ENCODE peak calls at places on chromosomes 13 and 19, in seven cellular contexts. One of them, this sample, is unnamed.

GRCh38 chr13:45728759-45729158 is 26.6 kb downstream of the CBY2 start:
- DNase-seq in body of pancreas: no peak
- DNase-seq in CD4-positive, CD25-positive, alpha-beta regulatory T cell: no peak
- DNase-seq in IMR-90: no peak
- DNase-seq in epithelial cell of prostate: no peak
- DNase-seq in cardiac muscle cell: peak; percentile 46
- DNase-seq in heart left ventricle: no peak
- DNase-seq in this sample: no peak

GRCh38 chr13:50588736-50589135 is 254.8 kb downstream of the DLEU7 start:
- DNase-seq in body of pancreas: no peak
- DNase-seq in epithelial cell of prostate: no peak
- DNase-seq in heart left ventricle: no peak
- DNase-seq in cardiac muscle cell: no peak
- DNase-seq in IMR-90: no peak
- DNase-seq in CD4-positive, CD25-positive, alpha-beta regulatory T cell: no peak
- DNase-seq in this sample: no peak

GRCh38 chr13:110208116-110208515 is 98.8 kb downstream of the COL4A1 start:
- DNase-seq in CD4-positive, CD25-positive, alpha-beta regulatory T cell: no peak
- DNase-seq in epithelial cell of prostate: no peak
- DNase-seq in cardiac muscle cell: no peak
- DNase-seq in IMR-90: no peak
- DNase-seq in body of pancreas: no peak
- DNase-seq in heart left ventricle: no peak
- DNase-seq in this sample: no peak

GRCh38 chr19:7478173-7478842 is 10.5 kb downstream of the PEX11G start:
- DNase-seq in epithelial cell of prostate: no peak
- DNase-seq in heart left ventricle: no peak
- DNase-seq in cardiac muscle cell: no peak
- DNase-seq in CD4-positive, CD25-positive, alpha-beta regulatory T cell: no peak
- DNase-seq in IMR-90: no peak
- DNase-seq in body of pancreas: no peak
- DNase-seq in this sample: no peak

GRCh38 chr13:51619614-51620013 is 35.4 kb downstream of the WDFY2 start:
- DNase-seq in epithelial cell of prostate: no peak
- DNase-seq in cardiac muscle cell: no peak
- DNase-seq in body of pancreas: no peak
- DNase-seq in CD4-positive, CD25-positive, alpha-beta regulatory T cell: no peak
- DNase-seq in IMR-90: peak; percentile 85
- DNase-seq in heart left ventricle: no peak
- DNase-seq in this sample: no peak

GRCh38 chr13:25756916-25757315 is 294.9 kb downstream of the SHISA2 start:
- DNase-seq in body of pancreas: no peak
- DNase-seq in CD4-positive, CD25-positive, alpha-beta regulatory T cell: no peak
- DNase-seq in epithelial cell of prostate: no peak
- DNase-seq in cardiac muscle cell: peak; percentile 23
- DNase-seq in heart left ventricle: no peak
- DNase-seq in IMR-90: no peak
- DNase-seq in this sample: no peak

GRCh38 chr19:3817761-3818160 is 31.6 kb upstream of the MATK start:
- DNase-seq in epithelial cell of prostate: no peak
- DNase-seq in heart left ventricle: no peak
- DNase-seq in IMR-90: no peak
- DNase-seq in CD4-positive, CD25-positive, alpha-beta regulatory T cell: no peak
- DNase-seq in body of pancreas: no peak
- DNase-seq in cardiac muscle cell: no peak
- DNase-seq in this sample: no peak

GRCh38 chr13:36954542-36954941 is 34.5 kb upstream of the SMAD9 start:
- DNase-seq in epithelial cell of prostate: no peak
- DNase-seq in heart left ventricle: no peak
- DNase-seq in cardiac muscle cell: no peak
- DNase-seq in CD4-positive, CD25-positive, alpha-beta regulatory T cell: no peak
- DNase-seq in body of pancreas: no peak
- DNase-seq in IMR-90: peak; percentile 1
- DNase-seq in this sample: no peak

GRCh38 chr19:21843081-21843480 is 7.1 kb upstream of the ZNF43 start:
- DNase-seq in IMR-90: no peak
- DNase-seq in epithelial cell of prostate: no peak
- DNase-seq in heart left ventricle: no peak
- DNase-seq in cardiac muscle cell: no peak
- DNase-seq in CD4-positive, CD25-positive, alpha-beta regulatory T cell: no peak
- DNase-seq in body of pancreas: no peak
- DNase-seq in this sample: no peak

GRCh38 chr19:49684251-49684982 is 5.0 kb upstream of the ADM5 start:
- DNase-seq in CD4-positive, CD25-positive, alpha-beta regulatory T cell: no peak
- DNase-seq in body of pancreas: no peak
- DNase-seq in heart left ventricle: no peak
- DNase-seq in epithelial cell of prostate: no peak
- DNase-seq in cardiac muscle cell: peak; percentile 34
- DNase-seq in IMR-90: no peak
- DNase-seq in this sample: peak; percentile 26

GRCh38 chr19:38492147-38492813 is 58.8 kb downstream of the RYR1 start:
- DNase-seq in epithelial cell of prostate: no peak
- DNase-seq in heart left ventricle: no peak
- DNase-seq in cardiac muscle cell: no peak
- DNase-seq in CD4-positive, CD25-positive, alpha-beta regulatory T cell: no peak
- DNase-seq in IMR-90: no peak
- DNase-seq in body of pancreas: no peak
- DNase-seq in this sample: no peak

GRCh38 chr13:28611654-28612131 is 47.2 kb upstream of the POMP start:
- DNase-seq in CD4-positive, CD25-positive, alpha-beta regulatory T cell: no peak
- DNase-seq in epithelial cell of prostate: no peak
- DNase-seq in heart left ventricle: no peak
- DNase-seq in cardiac muscle cell: no peak
- DNase-seq in IMR-90: peak; percentile 44
- DNase-seq in body of pancreas: no peak
- DNase-seq in this sample: peak; percentile 30

GRCh38 chr19:54190942-54191670 is at the start of gene TSEN34:
- DNase-seq in cardiac muscle cell: peak; percentile 93
- DNase-seq in heart left ventricle: peak; percentile 93
- DNase-seq in IMR-90: peak; percentile 75
- DNase-seq in CD4-positive, CD25-positive, alpha-beta regulatory T cell: peak; percentile 83
- DNase-seq in epithelial cell of prostate: no peak
- DNase-seq in body of pancreas: peak; percentile 95
- DNase-seq in this sample: no peak

GRCh38 chr13:104854007-104854406 is 1681.5 kb downstream of the EFNB2 start:
- DNase-seq in epithelial cell of prostate: no peak
- DNase-seq in body of pancreas: no peak
- DNase-seq in heart left ventricle: no peak
- DNase-seq in IMR-90: no peak
- DNase-seq in cardiac muscle cell: no peak
- DNase-seq in CD4-positive, CD25-positive, alpha-beta regulatory T cell: no peak
- DNase-seq in this sample: no peak

GRCh38 chr13:49602005-49602404 is 16.6 kb upstream of the RCBTB1 start:
- DNase-seq in cardiac muscle cell: no peak
- DNase-seq in IMR-90: peak; percentile 10
- DNase-seq in epithelial cell of prostate: no peak
- DNase-seq in CD4-positive, CD25-positive, alpha-beta regulatory T cell: no peak
- DNase-seq in body of pancreas: no peak
- DNase-seq in heart left ventricle: no peak
- DNase-seq in this sample: no peak

GRCh38 chr19:45823182-45823581 is 8.1 kb upstream of the RSPH6A start:
- DNase-seq in cardiac muscle cell: no peak
- DNase-seq in heart left ventricle: no peak
- DNase-seq in CD4-positive, CD25-positive, alpha-beta regulatory T cell: no peak
- DNase-seq in epithelial cell of prostate: no peak
- DNase-seq in IMR-90: no peak
- DNase-seq in body of pancreas: no peak
- DNase-seq in this sample: no peak

GRCh38 chr19:29329460-29330134 is 116.6 kb upstream of the UQCRFS1 start:
- DNase-seq in body of pancreas: no peak
- DNase-seq in heart left ventricle: no peak
- DNase-seq in cardiac muscle cell: peak; percentile 76
- DNase-seq in CD4-positive, CD25-positive, alpha-beta regulatory T cell: no peak
- DNase-seq in epithelial cell of prostate: no peak
- DNase-seq in IMR-90: no peak
- DNase-seq in this sample: no peak

DNA sequence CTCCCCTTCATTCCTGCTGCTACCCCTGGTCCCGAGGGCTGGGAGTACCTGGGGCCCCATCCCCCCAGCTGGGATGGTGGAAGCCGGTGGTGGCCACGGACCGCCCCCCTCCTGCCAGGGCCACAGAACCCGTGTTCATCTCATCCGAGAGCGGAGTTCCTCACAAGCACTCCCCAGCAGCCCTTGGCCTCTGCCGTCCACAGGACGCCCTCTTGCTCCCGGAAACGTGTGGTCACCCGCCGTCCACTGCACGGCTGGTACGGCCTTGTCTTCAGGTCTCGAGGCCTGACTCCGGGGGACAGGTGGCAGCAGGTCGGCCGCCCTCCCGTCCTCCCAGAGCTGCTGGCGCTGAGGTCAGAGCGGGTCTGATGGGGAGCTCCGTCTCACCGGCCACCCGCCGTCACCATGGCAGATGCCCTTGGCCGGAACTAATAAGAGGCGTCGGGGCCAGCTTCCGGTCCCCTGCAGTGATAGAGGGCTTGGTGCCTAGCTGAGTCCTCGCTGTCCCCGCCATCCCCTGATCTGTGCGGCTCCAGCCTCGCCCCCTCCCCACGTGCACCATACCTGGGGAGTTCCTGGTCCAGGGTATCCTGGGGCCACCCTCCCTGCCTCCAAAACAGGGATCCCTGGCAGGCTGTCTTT is 16.5 kb upstream of the CSNK1G2 start:
- DNase-seq in CD4-positive, CD25-positive, alpha-beta regulatory T cell: no peak
- DNase-seq in body of pancreas: no peak
- DNase-seq in epithelial cell of prostate: no peak
- DNase-seq in heart left ventricle: no peak
- DNase-seq in IMR-90: no peak
- DNase-seq in cardiac muscle cell: no peak
- DNase-seq in this sample: no peak
- H3K27ac ChIP-seq in CD4-positive, CD25-positive, alpha-beta regulatory T cell: peak overlapping the region; percentile 25
- H3K27ac ChIP-seq in body of pancreas: no peak overlapping the region
- H3K27ac ChIP-seq in epithelial cell of prostate: no peak overlapping the region
- H3K27ac ChIP-seq in heart left ventricle: no peak overlapping the region
- H3K27ac ChIP-seq in IMR-90: no peak overlapping the region
- H3K27ac ChIP-seq in cardiac muscle cell: no peak overlapping the region
- H3K27ac ChIP-seq in this sample: no peak overlapping the region

GRCh38 chr19:18856385-18857126 is 24.8 kb downstream of the UPF1 start:
- DNase-seq in epithelial cell of prostate: no peak
- DNase-seq in heart left ventricle: no peak
- DNase-seq in CD4-positive, CD25-positive, alpha-beta regulatory T cell: no peak
- DNase-seq in IMR-90: no peak
- DNase-seq in body of pancreas: no peak
- DNase-seq in cardiac muscle cell: no peak
- DNase-seq in this sample: no peak
- H3K27ac ChIP-seq in epithelial cell of prostate: no peak overlapping the region
- H3K27ac ChIP-seq in heart left ventricle: no peak overlapping the region
- H3K27ac ChIP-seq in CD4-positive, CD25-positive, alpha-beta regulatory T cell: no peak overlapping the region
- H3K27ac ChIP-seq in IMR-90: no peak overlapping the region
- H3K27ac ChIP-seq in body of pancreas: no peak overlapping the region
- H3K27ac ChIP-seq in cardiac muscle cell: no peak overlapping the region
- H3K27ac ChIP-seq in this sample: no peak overlapping the region

GRCh38 chr13:40592035-40592434 is 74.4 kb downstream of the FOXO1 start:
- DNase-seq in epithelial cell of prostate: no peak
- DNase-seq in cardiac muscle cell: no peak
- DNase-seq in CD4-positive, CD25-positive, alpha-beta regulatory T cell: no peak
- DNase-seq in body of pancreas: no peak
- DNase-seq in IMR-90: no peak
- DNase-seq in heart left ventricle: no peak
- DNase-seq in this sample: no peak

GRCh38 chr13:40588101-40588500 is 78.3 kb downstream of the FOXO1 start:
- DNase-seq in heart left ventricle: no peak
- DNase-seq in cardiac muscle cell: no peak
- DNase-seq in IMR-90: no peak
- DNase-seq in CD4-positive, CD25-positive, alpha-beta regulatory T cell: no peak
- DNase-seq in body of pancreas: no peak
- DNase-seq in epithelial cell of prostate: no peak
- DNase-seq in this sample: no peak

GRCh38 chr13:40589285-40590109 is 76.9 kb downstream of the FOXO1 start:
- DNase-seq in body of pancreas: no peak
- DNase-seq in heart left ventricle: peak; percentile 58
- DNase-seq in IMR-90: no peak
- DNase-seq in cardiac muscle cell: peak; percentile 20
- DNase-seq in CD4-positive, CD25-positive, alpha-beta regulatory T cell: no peak
- DNase-seq in epithelial cell of prostate: peak; percentile 62
- DNase-seq in this sample: no peak

GRCh38 chr13:40590112-40590862 is 76.2 kb downstream of the FOXO1 start:
- DNase-seq in epithelial cell of prostate: no peak
- DNase-seq in cardiac muscle cell: no peak
- DNase-seq in IMR-90: no peak
- DNase-seq in body of pancreas: no peak
- DNase-seq in CD4-positive, CD25-positive, alpha-beta regulatory T cell: no peak
- DNase-seq in heart left ventricle: no peak
- DNase-seq in this sample: no peak

DNA sequence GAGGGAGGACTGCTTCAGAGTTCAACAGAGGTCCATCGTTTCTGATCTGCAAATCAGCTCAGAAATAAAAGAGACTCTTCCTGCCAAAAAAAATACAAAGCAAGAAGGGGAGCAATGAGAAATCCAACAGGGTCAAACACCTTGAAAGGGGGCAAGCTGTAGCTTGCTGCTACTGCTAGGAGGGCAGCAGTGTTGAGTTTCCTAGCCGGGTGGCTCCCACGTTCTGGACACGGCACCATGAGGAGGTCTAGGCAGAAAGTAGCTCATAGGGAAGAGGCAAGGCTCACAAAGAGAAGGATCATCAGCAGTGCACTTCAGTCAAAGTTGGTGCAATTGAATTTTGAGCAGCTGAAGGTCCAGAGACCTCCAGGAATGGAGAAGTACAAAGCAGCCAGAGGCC is 75.3 kb downstream of the FOXO1 start:
- DNase-seq in heart left ventricle: no peak
- DNase-seq in epithelial cell of prostate: no peak
- DNase-seq in IMR-90: no peak
- DNase-seq in cardiac muscle cell: no peak
- DNase-seq in CD4-positive, CD25-positive, alpha-beta regulatory T cell: no peak
- DNase-seq in body of pancreas: no peak
- DNase-seq in this sample: no peak
- H3K27ac ChIP-seq in heart left ventricle: peak overlapping the region; percentile 88
- H3K27ac ChIP-seq in epithelial cell of prostate: peak overlapping the region; percentile 78
- H3K27ac ChIP-seq in IMR-90: no peak overlapping the region
- H3K27ac ChIP-seq in cardiac muscle cell: no peak overlapping the region
- H3K27ac ChIP-seq in CD4-positive, CD25-positive, alpha-beta regulatory T cell: peak overlapping the region; percentile 64
- H3K27ac ChIP-seq in body of pancreas: no peak overlapping the region
- H3K27ac ChIP-seq in this sample: no peak overlapping the region

GRCh38 chr13:32045537-32045936 is 14.0 kb downstream of the FRY start:
- DNase-seq in heart left ventricle: no peak
- DNase-seq in body of pancreas: no peak
- DNase-seq in cardiac muscle cell: no peak
- DNase-seq in epithelial cell of prostate: no peak
- DNase-seq in IMR-90: peak; percentile 68
- DNase-seq in CD4-positive, CD25-positive, alpha-beta regulatory T cell: no peak
- DNase-seq in this sample: no peak

GRCh38 chr13:32040689-32041088 is 9.1 kb downstream of the FRY start:
- DNase-seq in epithelial cell of prostate: no peak
- DNase-seq in heart left ventricle: no peak
- DNase-seq in body of pancreas: no peak
- DNase-seq in CD4-positive, CD25-positive, alpha-beta regulatory T cell: no peak
- DNase-seq in cardiac muscle cell: no peak
- DNase-seq in IMR-90: peak; percentile 29
- DNase-seq in this sample: no peak

GRCh38 chr13:32041429-32041828 is 9.9 kb downstream of the FRY start:
- DNase-seq in CD4-positive, CD25-positive, alpha-beta regulatory T cell: no peak
- DNase-seq in heart left ventricle: no peak
- DNase-seq in IMR-90: no peak
- DNase-seq in epithelial cell of prostate: no peak
- DNase-seq in cardiac muscle cell: no peak
- DNase-seq in body of pancreas: no peak
- DNase-seq in this sample: no peak

GRCh38 chr13:32040052-32040642 is 8.6 kb downstream of the FRY start:
- DNase-seq in heart left ventricle: no peak
- DNase-seq in body of pancreas: no peak
- DNase-seq in epithelial cell of prostate: no peak
- DNase-seq in CD4-positive, CD25-positive, alpha-beta regulatory T cell: no peak
- DNase-seq in cardiac muscle cell: no peak
- DNase-seq in IMR-90: no peak
- DNase-seq in this sample: no peak

GRCh38 chr13:32042567-32042966 is 11.0 kb downstream of the FRY start:
- DNase-seq in body of pancreas: no peak
- DNase-seq in cardiac muscle cell: no peak
- DNase-seq in CD4-positive, CD25-positive, alpha-beta regulatory T cell: no peak
- DNase-seq in IMR-90: no peak
- DNase-seq in heart left ventricle: no peak
- DNase-seq in epithelial cell of prostate: no peak
- DNase-seq in this sample: no peak
- H3K27ac ChIP-seq in body of pancreas: no peak overlapping the region
- H3K27ac ChIP-seq in cardiac muscle cell: no peak overlapping the region
- H3K27ac ChIP-seq in CD4-positive, CD25-positive, alpha-beta regulatory T cell: no peak overlapping the region
- H3K27ac ChIP-seq in IMR-90: no peak overlapping the region
- H3K27ac ChIP-seq in heart left ventricle: peak overlapping the region; percentile 29
- H3K27ac ChIP-seq in epithelial cell of prostate: no peak overlapping the region
- H3K27ac ChIP-seq in this sample: no peak overlapping the region